ENCODE peak calls at places on chromosomes 16 and 17, in nine cellular contexts. One of them, this sample, is unnamed.
A peak's percentile ranks its signal among the peaks of the same experiment; 100 is the strongest.

GRCh38 chr16:11361751-11362742 is 16.8 kb downstream of the RMI2 start:
- DNase-seq in PC-3: peak; percentile 41
- DNase-seq in testis: no peak
- DNase-seq in astrocyte of the spinal cord: no peak
- DNase-seq in cardiac fibroblast: no peak
- DNase-seq in BJ: no peak
- DNase-seq in upper lobe of right lung: peak; percentile 51
- DNase-seq in esophagus squamous epithelium: no peak
- DNase-seq in IMR-90: no peak
- DNase-seq in this sample: no peak

GRCh38 chr16:87464691-87465300 is 28.0 kb downstream of the ZCCHC14 start:
- DNase-seq in PC-3: peak; percentile 61
- DNase-seq in testis: peak; percentile 82
- DNase-seq in astrocyte of the spinal cord: peak; percentile 91
- DNase-seq in cardiac fibroblast: peak; percentile 95
- DNase-seq in BJ: peak; percentile 75
- DNase-seq in upper lobe of right lung: peak; percentile 83
- DNase-seq in esophagus squamous epithelium: no peak
- DNase-seq in IMR-90: peak; percentile 96
- DNase-seq in this sample: peak; percentile 71

GRCh38 chr17:17004251-17004996 is 32.5 kb upstream of the TNFRSF13B start:
- DNase-seq in PC-3: no peak
- DNase-seq in testis: no peak
- DNase-seq in astrocyte of the spinal cord: no peak
- DNase-seq in cardiac fibroblast: no peak
- DNase-seq in BJ: no peak
- DNase-seq in upper lobe of right lung: peak; percentile 57
- DNase-seq in esophagus squamous epithelium: no peak
- DNase-seq in IMR-90: no peak
- DNase-seq in this sample: no peak

GRCh38 chr16:24046442-24046841 is 209.7 kb upstream of the CACNG3 start:
- DNase-seq in PC-3: no peak
- DNase-seq in testis: no peak
- DNase-seq in astrocyte of the spinal cord: no peak
- DNase-seq in cardiac fibroblast: no peak
- DNase-seq in BJ: no peak
- DNase-seq in upper lobe of right lung: no peak
- DNase-seq in esophagus squamous epithelium: no peak
- DNase-seq in IMR-90: no peak
- DNase-seq in this sample: no peak

GRCh38 chr17:63542942-63543821 is 7.1 kb upstream of the DCAF7 start:
- DNase-seq in PC-3: no peak
- DNase-seq in testis: no peak
- DNase-seq in astrocyte of the spinal cord: no peak
- DNase-seq in cardiac fibroblast: no peak
- DNase-seq in BJ: no peak
- DNase-seq in upper lobe of right lung: peak; percentile 53
- DNase-seq in esophagus squamous epithelium: no peak
- DNase-seq in IMR-90: no peak
- DNase-seq in this sample: no peak

GRCh38 chr17:69593716-69594115 is 179.2 kb downstream of the MAP2K6 start:
- DNase-seq in PC-3: no peak
- DNase-seq in testis: no peak
- DNase-seq in astrocyte of the spinal cord: no peak
- DNase-seq in cardiac fibroblast: no peak
- DNase-seq in BJ: no peak
- DNase-seq in upper lobe of right lung: no peak
- DNase-seq in esophagus squamous epithelium: no peak
- DNase-seq in IMR-90: no peak
- DNase-seq in this sample: no peak

GRCh38 chr17:290121-290521 is 62.5 kb downstream of the RPH3AL start:
- DNase-seq in PC-3: no peak
- DNase-seq in testis: no peak
- DNase-seq in astrocyte of the spinal cord: no peak
- DNase-seq in cardiac fibroblast: no peak
- DNase-seq in BJ: no peak
- DNase-seq in upper lobe of right lung: peak; percentile 46
- DNase-seq in esophagus squamous epithelium: no peak
- DNase-seq in IMR-90: no peak
- DNase-seq in this sample: no peak

GRCh38 chr16:49556252-49557069 is 182.9 kb downstream of the C16orf78 start:
- DNase-seq in PC-3: peak; percentile 28
- DNase-seq in testis: peak; percentile 22
- DNase-seq in astrocyte of the spinal cord: peak; percentile 69
- DNase-seq in cardiac fibroblast: peak; percentile 67
- DNase-seq in BJ: no peak
- DNase-seq in upper lobe of right lung: no peak
- DNase-seq in esophagus squamous epithelium: no peak
- DNase-seq in IMR-90: peak; percentile 35
- DNase-seq in this sample: no peak

GRCh38 chr17:82932146-82933005 is 92.6 kb upstream of the ZNF750 start:
- DNase-seq in PC-3: peak; percentile 77
- DNase-seq in testis: no peak
- DNase-seq in astrocyte of the spinal cord: peak; percentile 73
- DNase-seq in cardiac fibroblast: peak; percentile 31
- DNase-seq in BJ: no peak
- DNase-seq in upper lobe of right lung: peak; percentile 50
- DNase-seq in esophagus squamous epithelium: no peak
- DNase-seq in IMR-90: peak; percentile 86
- DNase-seq in this sample: no peak

GRCh38 chr17:32636593-32637218 is 149.9 kb downstream of the CDK5R1 start:
- DNase-seq in PC-3: no peak
- DNase-seq in testis: no peak
- DNase-seq in astrocyte of the spinal cord: no peak
- DNase-seq in cardiac fibroblast: no peak
- DNase-seq in BJ: no peak
- DNase-seq in upper lobe of right lung: no peak
- DNase-seq in esophagus squamous epithelium: no peak
- DNase-seq in IMR-90: no peak
- DNase-seq in this sample: no peak

DNA sequence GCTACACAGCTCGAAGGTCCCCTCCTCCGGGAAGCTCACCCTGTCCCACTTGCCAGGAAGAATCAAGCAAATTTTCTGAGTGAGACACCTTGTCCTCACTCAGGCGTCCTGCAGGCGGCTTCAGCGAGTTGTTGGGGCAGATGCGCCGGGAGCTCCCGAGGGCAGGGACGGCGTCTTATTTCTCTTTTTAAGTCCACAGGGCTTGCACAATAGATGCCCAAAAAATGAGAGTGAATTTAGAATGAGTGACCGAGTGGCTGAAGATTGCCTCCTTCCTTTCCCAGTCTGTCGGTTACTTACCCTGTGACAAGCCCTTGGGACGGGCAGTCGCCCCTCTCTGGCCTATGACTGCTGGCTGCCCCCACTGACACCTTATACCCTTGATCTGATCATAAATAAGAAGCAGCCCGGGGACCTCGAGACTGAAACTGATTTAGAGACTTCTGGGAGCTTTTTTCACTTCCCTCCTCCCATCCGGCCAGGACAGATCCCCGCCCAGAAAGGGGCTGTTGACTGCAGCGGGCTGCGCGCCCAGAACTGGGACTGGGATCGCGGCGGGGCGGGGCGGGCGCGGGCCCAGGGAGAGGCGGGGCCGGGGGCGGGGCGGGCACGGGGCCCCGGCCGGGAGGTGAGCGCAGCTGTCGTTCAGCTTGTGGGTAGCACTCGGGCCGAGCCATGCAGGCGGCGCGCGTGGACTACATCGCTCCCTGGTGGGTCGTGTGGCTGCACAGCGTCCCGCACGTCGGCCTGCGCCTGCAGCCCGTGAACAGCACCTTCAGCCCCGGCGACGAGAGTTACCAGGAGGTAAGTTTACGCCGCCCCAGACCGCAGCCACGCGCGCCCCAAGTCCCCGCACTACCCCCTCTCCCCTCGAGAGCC is at the start of gene TTYH2:
- DNase-seq in PC-3: peak; percentile 93
- DNase-seq in testis: peak; percentile 91
- DNase-seq in astrocyte of the spinal cord: peak; percentile 88
- DNase-seq in cardiac fibroblast: peak; percentile 92
- DNase-seq in BJ: peak; percentile 34
- DNase-seq in upper lobe of right lung: peak; percentile 94
- DNase-seq in esophagus squamous epithelium: peak; percentile 47
- DNase-seq in IMR-90: peak; percentile 82
- DNase-seq in this sample: no peak
- TF ChIP-seq CTCF in PC-3: peak; percentile 57
- TF ChIP-seq CTCF in testis: peak; percentile 31
- TF ChIP-seq CTCF in astrocyte of the spinal cord: peak; percentile 30
- TF ChIP-seq CTCF in cardiac fibroblast: peak; percentile 52
- TF ChIP-seq CTCF in BJ: peak; percentile 50
- TF ChIP-seq CTCF in upper lobe of right lung: peak; percentile 37
- TF ChIP-seq CTCF in esophagus squamous epithelium: no peak
- TF ChIP-seq CTCF in IMR-90: peak; percentile 27
- TF ChIP-seq CTCF in this sample: peak; percentile 30

DNA sequence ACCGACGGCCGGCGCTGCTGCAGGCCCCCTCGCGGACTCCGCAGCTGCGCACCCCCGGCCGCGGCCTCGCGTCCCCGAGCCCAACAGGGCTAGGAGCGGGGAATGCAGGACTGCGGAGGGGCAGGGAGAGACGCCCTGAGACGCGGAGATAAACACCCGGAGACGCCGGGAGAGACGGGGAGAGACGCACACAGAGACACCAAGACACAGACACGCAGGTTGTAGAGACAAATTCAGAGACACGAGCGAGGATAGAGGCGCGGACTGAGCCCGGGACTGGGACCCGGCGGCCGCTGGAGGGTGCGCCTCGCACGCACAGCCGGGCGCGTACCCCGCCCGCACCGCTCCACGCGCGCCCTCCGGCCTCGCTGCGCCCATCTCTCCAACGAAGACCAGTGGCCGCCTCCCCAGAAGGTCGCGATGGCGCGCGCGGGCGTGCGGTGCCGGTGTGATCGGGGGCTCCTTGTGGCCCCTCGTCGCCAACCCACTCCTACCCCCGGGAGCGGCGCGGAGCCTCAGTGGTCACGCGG is 902 bp downstream of the STAC2 start:
- DNase-seq in PC-3: no peak
- DNase-seq in testis: no peak
- DNase-seq in astrocyte of the spinal cord: no peak
- DNase-seq in cardiac fibroblast: no peak
- DNase-seq in BJ: no peak
- DNase-seq in upper lobe of right lung: no peak
- DNase-seq in esophagus squamous epithelium: no peak
- DNase-seq in IMR-90: no peak
- DNase-seq in this sample: no peak
- H3K4me3 ChIP-seq in PC-3: no peak overlapping the region
- H3K4me3 ChIP-seq in testis: peak overlapping the region; percentile 59
- H3K4me3 ChIP-seq in astrocyte of the spinal cord: no peak overlapping the region
- H3K4me3 ChIP-seq in cardiac fibroblast: no peak overlapping the region
- H3K4me3 ChIP-seq in BJ: no peak overlapping the region
- H3K4me3 ChIP-seq in upper lobe of right lung: peak overlapping the region; percentile 34
- H3K4me3 ChIP-seq in esophagus squamous epithelium: peak overlapping the region; percentile 28
- H3K4me3 ChIP-seq in IMR-90: no peak overlapping the region
- H3K4me3 ChIP-seq in this sample: no peak overlapping the region

GRCh38 chr17:67633751-67634191 is 84.0 kb upstream of the NOL11 start:
- DNase-seq in PC-3: no peak
- DNase-seq in testis: peak; percentile 45
- DNase-seq in astrocyte of the spinal cord: no peak
- DNase-seq in cardiac fibroblast: peak; percentile 52
- DNase-seq in BJ: no peak
- DNase-seq in upper lobe of right lung: peak; percentile 9
- DNase-seq in esophagus squamous epithelium: no peak
- DNase-seq in IMR-90: peak; percentile 41
- DNase-seq in this sample: no peak

GRCh38 chr17:67624886-67625656 is 92.7 kb upstream of the NOL11 start:
- DNase-seq in PC-3: no peak
- DNase-seq in testis: no peak
- DNase-seq in astrocyte of the spinal cord: no peak
- DNase-seq in cardiac fibroblast: no peak
- DNase-seq in BJ: no peak
- DNase-seq in upper lobe of right lung: no peak
- DNase-seq in esophagus squamous epithelium: no peak
- DNase-seq in IMR-90: no peak
- DNase-seq in this sample: no peak

GRCh38 chr17:67628580-67629013 is 89.1 kb upstream of the NOL11 start:
- DNase-seq in PC-3: no peak
- DNase-seq in testis: no peak
- DNase-seq in astrocyte of the spinal cord: peak; percentile 16
- DNase-seq in cardiac fibroblast: no peak
- DNase-seq in BJ: no peak
- DNase-seq in upper lobe of right lung: peak; percentile 71
- DNase-seq in esophagus squamous epithelium: no peak
- DNase-seq in IMR-90: no peak
- DNase-seq in this sample: no peak

GRCh38 chr17:67625971-67626370 is 91.8 kb upstream of the NOL11 start:
- DNase-seq in PC-3: no peak
- DNase-seq in testis: no peak
- DNase-seq in astrocyte of the spinal cord: no peak
- DNase-seq in cardiac fibroblast: no peak
- DNase-seq in BJ: no peak
- DNase-seq in upper lobe of right lung: no peak
- DNase-seq in esophagus squamous epithelium: no peak
- DNase-seq in IMR-90: no peak
- DNase-seq in this sample: no peak

GRCh38 chr17:67629963-67630320 is 87.8 kb upstream of the NOL11 start:
- DNase-seq in PC-3: peak; percentile 80
- DNase-seq in testis: no peak
- DNase-seq in astrocyte of the spinal cord: peak; percentile 71
- DNase-seq in cardiac fibroblast: peak; percentile 83
- DNase-seq in BJ: peak; percentile 17
- DNase-seq in upper lobe of right lung: no peak
- DNase-seq in esophagus squamous epithelium: no peak
- DNase-seq in IMR-90: peak; percentile 75
- DNase-seq in this sample: peak; percentile 62
- TF ChIP-seq CTCF in PC-3: peak; percentile 82
- TF ChIP-seq CTCF in testis: no peak
- TF ChIP-seq CTCF in astrocyte of the spinal cord: peak; percentile 56
- TF ChIP-seq CTCF in cardiac fibroblast: peak; percentile 64
- TF ChIP-seq CTCF in BJ: peak; percentile 66
- TF ChIP-seq CTCF in upper lobe of right lung: peak; percentile 42
- TF ChIP-seq CTCF in esophagus squamous epithelium: no peak
- TF ChIP-seq CTCF in IMR-90: peak; percentile 62
- TF ChIP-seq CTCF in this sample: peak; percentile 70

DNA sequence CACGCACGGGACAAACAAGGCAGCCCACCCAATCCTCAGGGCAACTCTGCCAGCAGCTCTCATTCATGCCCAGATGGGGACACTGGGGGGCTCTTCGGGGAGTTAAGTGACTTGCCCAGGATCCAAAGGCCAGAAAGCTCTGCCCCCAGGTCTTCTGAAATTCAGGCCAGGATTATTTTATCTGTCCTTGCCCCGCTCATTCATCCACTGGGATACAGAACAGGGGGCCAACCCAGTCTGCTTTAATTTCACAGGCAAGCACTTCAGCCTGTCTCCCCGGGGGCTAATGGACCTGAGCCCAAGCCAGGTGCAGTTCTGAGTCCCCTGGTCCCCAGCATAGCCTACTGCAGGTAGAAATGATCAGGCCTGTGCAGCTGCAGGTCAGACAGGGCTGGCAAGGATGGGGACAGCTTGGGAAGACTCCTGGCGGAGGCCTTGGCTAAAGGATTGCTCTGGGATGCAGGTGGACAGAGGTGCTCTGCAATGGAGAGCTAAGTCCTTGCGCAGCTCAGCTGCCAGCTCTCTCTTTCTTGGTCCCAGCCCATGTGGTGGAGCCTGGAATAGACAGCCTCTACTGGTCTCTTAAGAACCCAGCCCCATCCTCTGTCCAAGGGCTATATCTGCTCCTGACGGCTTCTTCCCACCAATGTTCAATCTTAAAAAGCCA is 766 bp upstream of the B3GNT9 start:
- DNase-seq in PC-3: no peak
- DNase-seq in testis: no peak
- DNase-seq in astrocyte of the spinal cord: no peak
- DNase-seq in cardiac fibroblast: no peak
- DNase-seq in BJ: no peak
- DNase-seq in upper lobe of right lung: no peak
- DNase-seq in esophagus squamous epithelium: no peak
- DNase-seq in IMR-90: no peak
- DNase-seq in this sample: no peak
- H3K4me3 ChIP-seq in PC-3: no peak overlapping the region
- H3K4me3 ChIP-seq in testis: no peak overlapping the region
- H3K4me3 ChIP-seq in astrocyte of the spinal cord: no peak overlapping the region
- H3K4me3 ChIP-seq in cardiac fibroblast: peak overlapping the region; percentile 56
- H3K4me3 ChIP-seq in BJ: peak overlapping the region; percentile 83
- H3K4me3 ChIP-seq in upper lobe of right lung: peak overlapping the region; percentile 75
- H3K4me3 ChIP-seq in esophagus squamous epithelium: peak overlapping the region; percentile 62
- H3K4me3 ChIP-seq in IMR-90: no peak overlapping the region
- H3K4me3 ChIP-seq in this sample: peak overlapping the region; percentile 64